ENCODE peak calls at places on chromosomes 4 and X, in four cellular contexts. N is transverse colon, V is HepG2, J is gastrocnemius medialis. M is an unnamed sample.
A peak's percentile ranks its signal among the peaks of the same experiment; 100 is the strongest.

GRCh38 chrX:28189011-28189410 is 207.8 kb upstream of the DCAF8L1 start:
- DNase-seq in J (no peak), V (no peak), N (no peak), M (no peak)

GRCh38 chrX:87728024-87728423 is 210.4 kb downstream of the KLHL4 start:
- DNase-seq in N (no peak), J (no peak), V (no peak), M (no peak)

GRCh38 chrX:1152090-1152489 is 60.4 kb downstream of the CRLF2 start:
- DNase-seq in J (no peak), V (no peak), N (no peak), M (no peak)

GRCh38 chr4:128904821-128905220 is 95.3 kb downstream of the JADE1 start:
- DNase-seq in V (no peak), N (no peak), J (no peak), M (no peak)

GRCh38 chr4:94131212-94131611 is 76.5 kb upstream of the SMARCAD1 start:
- DNase-seq in N (no peak), V (no peak), J (no peak), M (no peak)

GRCh38 chrX:39810901-39811300 is 286.9 kb downstream of the BCOR start:
- DNase-seq in V (no peak), J (no peak), N (no peak), M (no peak)

GRCh38 chrX:103919336-103919682 is 43.1 kb upstream of the TMSB15B start:
- DNase-seq in V (no peak), J (no peak), N (peak; percentile 17), M (no peak)

GRCh38 chrX:20260885-20261284 is 5.8 kb downstream of the RPS6KA3 start:
- DNase-seq in V (no peak), N (no peak), J (no peak), M (no peak)

GRCh38 chrX:72394518-72395163 is 88.9 kb upstream of the CITED1 start:
- DNase-seq in N (no peak), V (no peak), J (peak; percentile 47), M (peak; percentile 44)

GRCh38 chr4:109313168-109314133 is 11.0 kb upstream of the COL25A1 start:
- DNase-seq in J (no peak), V (no peak), N (no peak), M (no peak)

GRCh38 chr4:178105223-178105622 is 663.0 kb upstream of the AGA start:
- DNase-seq in V (no peak), J (no peak), N (no peak), M (no peak)

GRCh38 chr4:118869808-118870342 is 18.8 kb upstream of the SYNPO2 start:
- DNase-seq in N (no peak), J (no peak), V (no peak), M (no peak)

GRCh38 chr4:166312166-166312565 is 439.1 kb downstream of the TLL1 start:
- DNase-seq in J (no peak), V (no peak), N (no peak), M (no peak)

GRCh38 chrX:17680732-17681413 is 56.4 kb upstream of the SCML1 start:
- DNase-seq in V (no peak), N (no peak), J (no peak), M (no peak)

GRCh38 chrX:107764845-107765608 is 10.6 kb downstream of the TSC22D3 start:
- DNase-seq in V (no peak), J (no peak), N (no peak), M (no peak)

GRCh38 chr4:155967098-155967497 is 13.4 kb upstream of the CTSO start:
- DNase-seq in V (no peak), J (no peak), N (no peak), M (no peak)

GRCh38 chr4:48944252-48944651 is 37.7 kb upstream of the OCIAD2 start:
- DNase-seq in J (no peak), V (no peak), N (peak; percentile 33), M (no peak)

GRCh38 chr4:186946682-186947294 is 223.1 kb upstream of the FAT1 start:
- DNase-seq in J (no peak), V (peak; percentile 78), N (peak; percentile 80), M (no peak)

GRCh38 chrX:109925656-109926055 is 77.3 kb upstream of the TMEM164 start:
- DNase-seq in V (no peak), J (no peak), N (no peak), M (no peak)

GRCh38 chr4:120266602-120267001 is 200.0 kb upstream of the MAD2L1 start:
- DNase-seq in V (no peak), J (no peak), N (no peak), M (no peak)

GRCh38 chrX:54495814-54496516 is at the start of gene FGD1:
- DNase-seq in N (peak; percentile 78), J (peak; percentile 17), V (no peak), M (peak; percentile 65)

GRCh38 chrX:77447339-77448149 is at the start of gene FGF16:
- DNase-seq in N (no peak), J (no peak), V (no peak), M (no peak)

GRCh38 chr4:162931257-162931648 is 235.4 kb downstream of the NAF1 start:
- DNase-seq in J (no peak), V (no peak), N (no peak), M (no peak)

GRCh38 chr4:140152760-140153418 is 1.1 kb downstream of the MAML3 start:
- DNase-seq in V (no peak), J (peak; percentile 28), N (peak; percentile 61), M (peak; percentile 50)

GRCh38 chr4:22500128-22500611 is 15.7 kb downstream of the ADGRA3 start:
- DNase-seq in V (no peak), J (peak; percentile 26), N (peak; percentile 68), M (no peak)

GRCh38 chr4:168652818-168653217 is 156.0 kb downstream of the PALLD start:
- DNase-seq in V (no peak), J (no peak), N (no peak), M (no peak)

GRCh38 chrX:137428777-137429564 is 137.0 kb upstream of the ZIC3 start:
- DNase-seq in J (no peak), V (no peak), N (no peak), M (no peak)

GRCh38 chrX:137427813-137428212 is 138.1 kb upstream of the ZIC3 start:
- DNase-seq in N (no peak), V (no peak), J (no peak), M (no peak)

GRCh38 chrX:137430301-137430700 is 135.6 kb upstream of the ZIC3 start:
- DNase-seq in N (no peak), J (no peak), V (no peak), M (no peak)

GRCh38 chrX:137427061-137427778 is 138.7 kb upstream of the ZIC3 start:
- DNase-seq in V (no peak), J (no peak), N (no peak), M (no peak)

GRCh38 chrX:137428251-137428661 is 137.7 kb upstream of the ZIC3 start:
- DNase-seq in N (no peak), J (no peak), V (no peak), M (no peak)
- H3K4me3 ChIP-seq in N (peak overlapping the region; percentile 50), J (peak overlapping the region; percentile 48), V (no peak overlapping the region), M (peak overlapping the region; percentile 10)

DNA sequence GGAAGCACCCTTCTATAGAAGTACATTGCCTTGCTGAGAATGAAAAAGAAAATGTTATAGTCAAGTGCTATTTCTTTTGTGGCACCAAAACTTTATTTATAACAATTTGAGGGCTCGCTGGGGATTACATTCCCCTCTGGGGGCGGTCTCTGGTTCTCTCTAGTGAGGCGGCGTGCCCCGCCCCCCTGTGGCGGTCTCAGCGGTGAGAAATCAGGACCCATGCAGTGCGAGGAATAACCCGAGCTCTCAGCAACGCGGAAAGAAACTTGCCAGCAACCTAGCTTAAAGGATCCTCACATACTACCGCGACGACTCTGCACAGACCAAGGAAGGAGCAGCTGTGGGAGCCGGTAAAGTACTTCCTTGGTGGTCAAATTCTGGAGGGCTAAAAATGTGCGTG is 83.4 kb upstream of the SHISA3 start:
- DNase-seq in N (no peak), V (no peak), J (no peak), M (no peak)
- TF ChIP-seq POLR2A in N (no peak), V (no peak), J (no peak), M (no peak)

GRCh38 chr4:159051245-159052071 is 51.4 kb upstream of the RAPGEF2 start:
- DNase-seq in N (no peak), V (no peak), J (no peak), M (no peak)
- H3K27ac ChIP-seq in N (no peak overlapping the region), V (no peak overlapping the region), J (no peak overlapping the region), M (no peak overlapping the region)

GRCh38 chrX:118497180-118497814 is 1.7 kb downstream of the DOCK11 start:
- DNase-seq in V (peak; percentile 20), N (no peak), J (no peak), M (no peak)
- H3K4me3 ChIP-seq in V (no peak overlapping the region), N (peak overlapping the region; percentile 60), J (no peak overlapping the region), M (no peak overlapping the region)

GRCh38 chr4:111267786-111268185 is 644.9 kb upstream of the PITX2 start:
- DNase-seq in N (no peak), J (no peak), V (no peak), M (no peak)
- TF ChIP-seq POLR2A in N (no peak), J (no peak), V (no peak), M (no peak)

GRCh38 chr4:143391895-143392294 is 55.2 kb downstream of the GAB1 start:
- DNase-seq in J (no peak), N (no peak), V (no peak), M (no peak)
- H3K27ac ChIP-seq in J (peak overlapping the region; percentile 33), N (no peak overlapping the region), V (no peak overlapping the region), M (no peak overlapping the region)

GRCh38 chr4:113971706-113972360 is 7.6 kb downstream of the ARSJ start:
- DNase-seq in V (no peak), J (no peak), N (no peak), M (no peak)

GRCh38 chr4:113975578-113975977 is 3.9 kb downstream of the ARSJ start:
- DNase-seq in J (no peak), V (no peak), N (no peak), M (no peak)

GRCh38 chr4:113972781-113973180 is 6.7 kb downstream of the ARSJ start:
- DNase-seq in V (no peak), N (no peak), J (no peak), M (no peak)

GRCh38 chr4:113973349-113973748 is 6.1 kb downstream of the ARSJ start:
- DNase-seq in N (no peak), V (no peak), J (no peak), M (no peak)

DNA sequence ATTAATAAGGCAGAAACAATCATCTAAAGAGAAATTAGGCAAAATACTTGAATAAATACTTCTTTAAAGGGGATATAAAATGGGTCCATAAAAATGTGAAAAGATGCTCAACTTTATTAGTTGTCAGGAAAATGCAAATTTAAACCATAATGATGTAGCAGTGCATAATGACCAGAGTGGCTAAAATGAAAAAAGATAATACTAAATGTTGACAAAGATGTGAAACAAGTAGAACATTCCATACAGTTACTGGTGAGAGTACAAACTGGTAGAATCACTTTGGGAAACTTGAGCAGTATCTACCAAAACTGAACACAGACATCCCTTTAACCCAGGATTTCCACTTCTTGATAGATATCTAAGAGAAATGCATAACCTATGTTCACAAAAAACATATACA is 5.0 kb downstream of the ARSJ start:
- DNase-seq in N (no peak), V (no peak), J (no peak), M (no peak)
- H3K4me3 ChIP-seq in N (no peak overlapping the region), V (no peak overlapping the region), J (no peak overlapping the region), M (no peak overlapping the region)